ENCODE peak calls at places on chromosomes 1 and 21, in four cellular contexts. One of them, this sample, is unnamed.

GRCh38 chr1:51282605-51283004 is 46.5 kb downstream of the RNF11 start:
- DNase-seq in endothelial cell of umbilical vein: no peak
- DNase-seq in IMR-90: no peak
- DNase-seq in heart right ventricle: no peak
- DNase-seq in this sample: no peak

GRCh38 chr1:114207635-114208034 is 54.0 kb upstream of the SYT6 start:
- DNase-seq in endothelial cell of umbilical vein: no peak
- DNase-seq in IMR-90: no peak
- DNase-seq in heart right ventricle: no peak
- DNase-seq in this sample: no peak

GRCh38 chr1:23824711-23825075 is 536 bp downstream of the HMGCL start:
- DNase-seq in endothelial cell of umbilical vein: no peak
- DNase-seq in IMR-90: no peak
- DNase-seq in heart right ventricle: no peak
- DNase-seq in this sample: no peak

GRCh38 chr1:1550591-1551432 is 10.4 kb upstream of the TMEM240 start:
- DNase-seq in endothelial cell of umbilical vein: no peak
- DNase-seq in IMR-90: peak; percentile 36
- DNase-seq in heart right ventricle: no peak
- DNase-seq in this sample: no peak

GRCh38 chr1:42379794-42380616 is 587 bp upstream of the RIMKLA start:
- DNase-seq in endothelial cell of umbilical vein: peak; percentile 23
- DNase-seq in IMR-90: peak; percentile 24
- DNase-seq in heart right ventricle: no peak
- DNase-seq in this sample: peak; percentile 69

GRCh38 chr1:85134583-85135455 is 66.0 kb downstream of the SYDE2 start:
- DNase-seq in endothelial cell of umbilical vein: no peak
- DNase-seq in IMR-90: peak; percentile 86
- DNase-seq in heart right ventricle: no peak
- DNase-seq in this sample: no peak

GRCh38 chr1:220432408-220432807 is 95.5 kb upstream of the MARK1 start:
- DNase-seq in endothelial cell of umbilical vein: no peak
- DNase-seq in IMR-90: no peak
- DNase-seq in heart right ventricle: no peak
- DNase-seq in this sample: no peak

GRCh38 chr1:244048566-244049141 is 2.4 kb upstream of the ZBTB18 start:
- DNase-seq in endothelial cell of umbilical vein: no peak
- DNase-seq in IMR-90: no peak
- DNase-seq in heart right ventricle: no peak
- DNase-seq in this sample: no peak

GRCh38 chr1:223248787-223249175 is 105.7 kb upstream of the TLR5 start:
- DNase-seq in endothelial cell of umbilical vein: no peak
- DNase-seq in IMR-90: no peak
- DNase-seq in heart right ventricle: no peak
- DNase-seq in this sample: no peak

DNA sequence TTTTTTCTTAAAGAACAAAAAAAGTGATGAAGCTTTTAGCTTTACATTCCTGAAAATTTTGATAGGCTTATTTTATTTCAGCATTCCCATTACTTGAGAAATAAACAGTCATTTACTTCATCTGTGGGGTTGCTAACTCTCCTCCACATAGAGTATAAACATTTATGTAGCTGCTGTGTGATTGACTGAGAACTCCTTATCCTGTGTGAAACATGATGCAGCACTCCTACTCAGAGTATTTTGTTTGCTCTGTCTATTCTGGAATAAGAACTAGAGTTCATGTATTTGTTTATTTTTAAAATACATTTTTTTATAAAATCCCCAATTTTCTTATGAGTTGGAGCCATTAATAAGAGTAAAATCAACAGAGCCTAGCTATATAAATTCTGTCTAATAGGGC is 318.7 kb upstream of the SPAG17 start:
- DNase-seq in endothelial cell of umbilical vein: no peak
- DNase-seq in IMR-90: no peak
- DNase-seq in heart right ventricle: no peak
- DNase-seq in this sample: no peak
- TF ChIP-seq CTCF in endothelial cell of umbilical vein: no peak
- TF ChIP-seq CTCF in IMR-90: no peak
- TF ChIP-seq CTCF in heart right ventricle: no peak
- TF ChIP-seq CTCF in this sample: no peak

GRCh38 chr21:44755227-44755626 is 43.9 kb upstream of the TSPEAR start:
- DNase-seq in endothelial cell of umbilical vein: peak; percentile 85
- DNase-seq in IMR-90: no peak
- DNase-seq in heart right ventricle: no peak
- DNase-seq in this sample: no peak
- TF ChIP-seq CTCF in endothelial cell of umbilical vein: no peak
- TF ChIP-seq CTCF in IMR-90: peak; percentile 26
- TF ChIP-seq CTCF in heart right ventricle: no peak
- TF ChIP-seq CTCF in this sample: no peak

DNA sequence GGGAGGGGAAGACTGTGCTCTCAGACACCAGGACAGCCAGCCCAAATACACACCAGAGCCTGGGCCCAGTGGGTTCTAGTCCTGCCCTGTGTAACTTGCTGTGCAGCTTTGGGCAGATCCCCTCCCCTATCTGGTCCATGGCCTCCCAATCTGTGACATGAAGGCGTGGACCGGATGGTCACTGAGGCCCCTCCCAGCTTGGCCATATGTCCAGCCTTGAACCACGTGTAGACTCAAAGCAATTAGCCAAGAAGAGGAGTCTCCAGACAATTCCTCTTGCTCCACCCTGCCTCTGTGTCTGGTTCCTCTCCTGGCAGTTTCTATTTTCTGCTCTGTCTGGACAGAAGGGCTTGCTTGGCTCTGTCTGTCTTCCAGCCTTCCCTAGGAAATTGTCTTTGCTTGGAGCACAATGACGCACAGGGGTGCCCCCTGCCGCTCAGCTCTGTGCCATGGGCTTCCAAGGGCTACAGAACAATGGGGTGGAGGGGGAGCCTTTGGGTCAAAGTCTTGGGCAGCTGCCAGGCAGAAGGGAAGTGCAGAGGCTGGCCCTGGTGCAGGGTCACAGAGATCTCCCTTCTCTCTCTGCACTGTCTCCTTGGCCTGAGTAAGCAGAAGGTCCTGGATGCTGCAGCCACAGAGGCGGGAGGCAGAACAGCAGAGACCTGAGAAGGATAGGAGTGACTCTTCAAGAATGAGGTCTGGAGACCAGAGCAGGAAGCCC is 66.1 kb downstream of the TENT5C start:
- DNase-seq in endothelial cell of umbilical vein: peak; percentile 58
- DNase-seq in IMR-90: no peak
- DNase-seq in heart right ventricle: peak; percentile 59
- DNase-seq in this sample: no peak
- TF ChIP-seq CTCF in endothelial cell of umbilical vein: peak; percentile 50
- TF ChIP-seq CTCF in IMR-90: peak; percentile 16
- TF ChIP-seq CTCF in heart right ventricle: no peak
- TF ChIP-seq CTCF in this sample: no peak

DNA sequence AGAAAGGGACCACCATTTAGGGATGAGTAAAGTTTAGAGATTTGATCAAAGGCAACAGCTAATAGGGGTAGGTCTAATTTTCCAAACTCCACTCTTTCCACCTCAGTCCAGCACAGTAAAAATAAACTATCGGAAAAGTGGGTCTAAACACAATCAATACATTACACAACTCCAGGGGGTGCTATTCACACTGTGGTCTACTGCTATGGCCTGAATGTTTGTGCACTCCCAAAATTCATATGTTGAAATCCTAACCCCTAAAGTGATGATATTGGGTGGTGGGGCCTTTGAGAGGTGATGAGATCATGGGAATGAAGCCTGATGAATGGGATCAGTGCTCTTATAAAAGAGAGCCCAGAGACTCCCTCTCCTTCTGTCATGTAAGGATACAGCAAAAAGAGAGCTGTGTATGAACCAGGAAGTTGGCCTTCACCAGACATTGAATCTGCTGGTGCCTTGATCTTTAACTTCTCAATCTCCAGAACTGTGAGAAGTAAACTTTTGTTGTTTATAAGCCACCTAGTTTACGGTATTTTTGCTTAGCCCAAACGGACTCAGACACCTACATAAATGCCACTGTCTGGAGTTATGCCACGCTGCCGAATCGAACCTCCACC is 193.9 kb downstream of the OMA1 start:
- DNase-seq in endothelial cell of umbilical vein: no peak
- DNase-seq in IMR-90: no peak
- DNase-seq in heart right ventricle: no peak
- DNase-seq in this sample: no peak
- TF ChIP-seq CTCF in endothelial cell of umbilical vein: no peak
- TF ChIP-seq CTCF in IMR-90: no peak
- TF ChIP-seq CTCF in heart right ventricle: no peak
- TF ChIP-seq CTCF in this sample: no peak

GRCh38 chr1:198363752-198364151 is 176.7 kb downstream of the ATP6V1G3 start:
- DNase-seq in endothelial cell of umbilical vein: no peak
- DNase-seq in IMR-90: no peak
- DNase-seq in heart right ventricle: no peak
- DNase-seq in this sample: no peak

GRCh38 chr1:198364471-198364870 is 176.0 kb downstream of the ATP6V1G3 start:
- DNase-seq in endothelial cell of umbilical vein: no peak
- DNase-seq in IMR-90: peak; percentile 12
- DNase-seq in heart right ventricle: no peak
- DNase-seq in this sample: no peak

GRCh38 chr1:198361373-198361772 is 179.1 kb downstream of the ATP6V1G3 start:
- DNase-seq in endothelial cell of umbilical vein: no peak
- DNase-seq in IMR-90: peak; percentile 4
- DNase-seq in heart right ventricle: no peak
- DNase-seq in this sample: no peak

GRCh38 chr1:198357937-198358336 is 182.5 kb downstream of the ATP6V1G3 start:
- DNase-seq in endothelial cell of umbilical vein: no peak
- DNase-seq in IMR-90: no peak
- DNase-seq in heart right ventricle: no peak
- DNase-seq in this sample: no peak

GRCh38 chr1:198359024-198359653 is 181.3 kb downstream of the ATP6V1G3 start:
- DNase-seq in endothelial cell of umbilical vein: peak; percentile 32
- DNase-seq in IMR-90: peak; percentile 16
- DNase-seq in heart right ventricle: no peak
- DNase-seq in this sample: no peak
- TF ChIP-seq CTCF in endothelial cell of umbilical vein: peak; percentile 27
- TF ChIP-seq CTCF in IMR-90: peak; percentile 45
- TF ChIP-seq CTCF in heart right ventricle: peak; percentile 27
- TF ChIP-seq CTCF in this sample: peak; percentile 68

GRCh38 chr1:20558180-20558579 is 5.8 kb downstream of the FAM43B start:
- DNase-seq in endothelial cell of umbilical vein: no peak
- DNase-seq in IMR-90: no peak
- DNase-seq in heart right ventricle: no peak
- DNase-seq in this sample: no peak
- TF ChIP-seq CTCF in endothelial cell of umbilical vein: no peak
- TF ChIP-seq CTCF in IMR-90: no peak
- TF ChIP-seq CTCF in heart right ventricle: no peak
- TF ChIP-seq CTCF in this sample: no peak

DNA sequence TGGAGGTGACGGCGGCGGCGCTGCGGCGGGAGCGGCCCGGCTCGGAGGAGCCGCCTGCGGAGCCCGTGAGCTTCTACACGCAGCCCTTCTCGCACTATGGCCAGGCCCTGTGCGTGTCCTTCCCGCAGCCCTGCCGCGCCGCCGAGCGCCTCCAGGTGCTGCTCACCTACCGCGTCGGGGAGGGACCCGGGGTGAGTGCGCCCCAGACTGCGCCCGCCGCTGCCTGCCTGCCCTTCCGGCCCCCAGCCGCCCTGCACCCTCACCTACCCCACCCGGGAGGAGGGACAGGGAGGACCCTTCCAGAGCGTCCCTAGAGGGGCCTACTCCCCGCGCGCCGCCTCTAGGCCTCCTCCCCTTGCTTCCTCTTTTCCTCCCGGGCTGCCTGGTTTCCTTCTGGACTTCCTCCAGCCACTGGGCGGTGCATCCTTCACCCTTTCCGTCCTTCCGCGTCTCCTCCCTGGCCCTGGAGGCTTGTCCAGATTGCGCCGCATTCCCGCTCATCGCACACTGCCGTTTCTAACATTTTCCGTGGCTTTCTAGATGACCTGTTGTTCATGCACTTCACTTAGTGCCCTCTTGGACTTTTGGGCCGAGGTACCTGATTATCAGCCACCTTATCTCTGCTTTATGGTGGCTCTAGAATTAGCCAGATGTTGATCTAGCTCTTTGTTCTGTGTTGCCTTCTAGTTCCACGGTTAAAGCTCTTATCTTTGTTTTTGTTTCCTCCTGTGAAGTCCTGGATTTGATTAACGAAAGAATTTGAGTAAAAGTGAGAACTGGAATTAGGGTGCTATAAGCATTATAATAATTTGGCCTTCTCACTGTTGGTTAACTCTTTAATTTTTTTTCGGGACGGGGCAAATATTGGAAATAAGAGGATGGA is 716 bp downstream of the RNPEP start:
- DNase-seq in endothelial cell of umbilical vein: peak; percentile 48
- DNase-seq in IMR-90: peak; percentile 70
- DNase-seq in heart right ventricle: peak; percentile 70
- DNase-seq in this sample: peak; percentile 74
- TF ChIP-seq CTCF in endothelial cell of umbilical vein: no peak
- TF ChIP-seq CTCF in IMR-90: peak; percentile 14
- TF ChIP-seq CTCF in heart right ventricle: no peak
- TF ChIP-seq CTCF in this sample: peak; percentile 43

GRCh38 chr1:19445417-19446342 is 39.7 kb downstream of the CAPZB start:
- DNase-seq in endothelial cell of umbilical vein: peak; percentile 74
- DNase-seq in IMR-90: no peak
- DNase-seq in heart right ventricle: peak; percentile 41
- DNase-seq in this sample: no peak
- TF ChIP-seq CTCF in endothelial cell of umbilical vein: peak; percentile 50
- TF ChIP-seq CTCF in IMR-90: peak; percentile 26
- TF ChIP-seq CTCF in heart right ventricle: no peak
- TF ChIP-seq CTCF in this sample: peak; percentile 63

GRCh38 chr1:170309389-170310013 is 163.7 kb downstream of the NTMT2 start:
- DNase-seq in endothelial cell of umbilical vein: no peak
- DNase-seq in IMR-90: peak; percentile 95
- DNase-seq in heart right ventricle: no peak
- DNase-seq in this sample: no peak
- TF ChIP-seq CTCF in endothelial cell of umbilical vein: no peak
- TF ChIP-seq CTCF in IMR-90: no peak
- TF ChIP-seq CTCF in heart right ventricle: no peak
- TF ChIP-seq CTCF in this sample: no peak

GRCh38 chr1:8902765-8903164 is 24.3 kb upstream of the ENO1 start:
- DNase-seq in endothelial cell of umbilical vein: no peak
- DNase-seq in IMR-90: peak; percentile 34
- DNase-seq in heart right ventricle: no peak
- DNase-seq in this sample: no peak
- TF ChIP-seq CTCF in endothelial cell of umbilical vein: no peak
- TF ChIP-seq CTCF in IMR-90: peak; percentile 33
- TF ChIP-seq CTCF in heart right ventricle: no peak
- TF ChIP-seq CTCF in this sample: no peak

This sample was measured in type B pancreatic cell.